ENCODE peak calls at places on chromosomes 1 and 21, in four cellular contexts. U is HepG2, Z is GM12878, W is H1. T is an unnamed sample.

GRCh38 chr1:229859026-229859425 is 208.0 kb upstream of the GALNT2 start:
- DNase-seq in U (no peak), Z (no peak), W (no peak), T (no peak)

GRCh38 chr21:45555557-45556301 is 13.5 kb upstream of the SLC19A1 start:
- DNase-seq in U (peak), Z (peak), W (peak), T (peak)

GRCh38 chr1:162349635-162350330 is 26.9 kb downstream of the SPATA46 start:
- DNase-seq in U (no peak), Z (no peak), W (no peak), T (no peak)

GRCh38 chr1:214330715-214331114 is 49.8 kb downstream of the SMYD2 start:
- DNase-seq in U (no peak), Z (no peak), W (no peak), T (no peak)

GRCh38 chr1:30034105-30034626 is 689.2 kb downstream of the MATN1 start:
- DNase-seq in U (no peak), Z (no peak), W (no peak), T (no peak)

GRCh38 chr1:75132421-75133381 is 1.5 kb upstream of the LHX8 start:
- DNase-seq in U (no peak), Z (no peak), W (no peak), T (no peak)

GRCh38 chr1:211939876-211940468 is 95.4 kb downstream of the INTS7 start:
- DNase-seq in U (no peak), Z (peak), W (no peak), T (peak)

GRCh38 chr1:91885331-91885715 is 628 bp downstream of the TGFBR3 start:
- DNase-seq in U (no peak), Z (no peak), W (no peak), T (peak)

GRCh38 chr1:20699558-20699957 is 18.2 kb downstream of the KIF17 start:
- DNase-seq in U (no peak), Z (no peak), W (no peak), T (no peak)

GRCh38 chr21:44455524-44456206 is 355 bp downstream of the LRRC3 start:
- DNase-seq in U (no peak), Z (no peak), W (no peak), T (peak)

GRCh38 chr1:159058751-159059150 is 17.8 kb downstream of the AIM2 start:
- DNase-seq in U (no peak), Z (no peak), W (no peak), T (no peak)

GRCh38 chr1:147539122-147539575 is 2.2 kb upstream of the BCL9 start:
- DNase-seq in U (peak), Z (no peak), W (no peak), T (no peak)

GRCh38 chr1:167911413-167911812 is 2.5 kb downstream of the ADCY10 start:
- DNase-seq in U (no peak), Z (no peak), W (no peak), T (no peak)

GRCh38 chr1:167912294-167912693 is 1.6 kb downstream of the ADCY10 start:
- DNase-seq in U (no peak), Z (no peak), W (no peak), T (no peak)

GRCh38 chr1:167915528-167916102 is 1.7 kb upstream of the ADCY10 start:
- DNase-seq in U (no peak), Z (no peak), W (no peak), T (no peak)

GRCh38 chr1:167916766-167917511 is 3.0 kb upstream of the ADCY10 start:
- DNase-seq in U (peak), Z (no peak), W (no peak), T (no peak)

GRCh38 chr1:167913895-167914502 is at the start of gene ADCY10:
- DNase-seq in U (peak), Z (no peak), W (no peak), T (no peak)
- TF ChIP-seq POLR2A in U (no peak), Z (no peak), W (no peak), T (no peak)

DNA sequence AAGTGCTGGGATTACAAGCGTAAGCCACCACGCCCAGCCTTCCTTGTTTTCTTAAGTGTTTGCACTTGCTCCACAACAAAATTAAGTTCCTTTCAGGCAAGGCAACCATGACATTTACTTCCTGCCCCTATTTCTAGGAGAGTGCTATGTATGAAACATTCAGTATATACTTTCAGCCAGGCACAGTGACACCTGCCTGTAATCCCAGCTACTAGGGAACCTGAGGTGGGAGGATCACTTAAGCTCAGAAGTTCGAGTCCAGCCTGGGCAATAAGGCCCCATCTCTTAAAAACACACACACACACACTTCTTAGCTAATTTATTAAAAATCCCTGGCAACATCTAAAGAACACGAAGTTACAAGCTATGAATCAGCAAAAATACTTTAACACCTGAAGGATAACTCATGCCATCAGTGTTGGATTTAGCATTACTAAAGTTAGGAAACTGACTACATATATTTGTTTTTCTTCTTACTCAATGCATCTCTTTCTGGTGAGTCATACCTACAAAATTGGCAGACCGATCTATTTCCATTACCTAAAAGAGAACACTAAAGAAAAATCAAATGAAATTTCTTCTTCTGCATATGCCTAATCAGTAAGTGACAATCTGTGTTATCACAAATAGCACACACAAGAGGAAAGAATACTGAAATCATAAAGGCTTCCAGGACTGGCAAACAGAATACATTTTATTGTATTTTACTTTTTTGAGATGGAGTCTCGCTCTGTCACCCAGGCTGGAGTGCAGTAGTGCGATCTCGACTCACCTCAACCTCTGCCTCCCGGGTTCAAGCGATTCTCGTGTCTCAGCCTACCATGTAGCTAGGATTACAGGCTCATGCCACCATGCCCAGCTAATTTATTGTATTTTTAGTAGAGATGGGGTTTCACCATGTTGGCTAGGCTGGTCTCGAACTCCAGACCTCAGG is 41.5 kb downstream of the RNF115 start:
- DNase-seq in U (peak), Z (no peak), W (no peak), T (no peak)
- TF ChIP-seq TAF1 in U (no peak), Z (no peak), W (no peak), T (no peak)

GRCh38 chr21:26795866-26796329 is 49.3 kb downstream of the ADAMTS1 start:
- DNase-seq in U (no peak), Z (no peak), W (no peak), T (no peak)
- TF ChIP-seq POLR2AphosphoS5 in U (no peak), Z (no peak), W (no peak), T (no peak)

GRCh38 chr1:223748773-223749733 is 36.7 kb downstream of the CAPN2 start:
- DNase-seq in U (no peak), Z (no peak), W (no peak), T (peak)
- TF ChIP-seq POLR2A in U (no peak), Z (no peak), W (no peak), T (no peak)

GRCh38 chr1:208233978-208234377 is 10.2 kb downstream of the PLXNA2 start:
- DNase-seq in U (no peak), Z (no peak), W (no peak), T (no peak)
- TF ChIP-seq TAF1 in U (no peak), Z (no peak), W (no peak), T (no peak)

GRCh38 chr1:27778022-27778421 is 5.0 kb downstream of the STX12 start:
- DNase-seq in U (no peak), Z (no peak), W (no peak), T (no peak)
- TF ChIP-seq POLR2AphosphoS5 in U (no peak), Z (no peak), W (no peak), T (no peak)

GRCh38 chr1:178869114-178869697 is 1.7 kb downstream of the ANGPTL1 start:
- DNase-seq in U (no peak), Z (no peak), W (no peak), T (no peak)
- TF ChIP-seq POLR2A in U (no peak), Z (no peak), W (no peak), T (no peak)

T was measured in GM12892.